ENCODE peak calls at places on chromosome 4, in eight cellular contexts. Q is fibroblast of lung, Y is OCI-LY7, D is MM.1S, H is mesenchymal stem cell, S is GM23248, X is IMR-90, A is K562. N is an unnamed sample.

GRCh38 chr4:87985097-87985886 is 9.8 kb downstream of the SPP1 start:
- DNase-seq in Q (peak; percentile 43), Y (peak; percentile 42), D (peak; percentile 62), H (peak; percentile 64), S (peak; percentile 63), X (peak; percentile 35), A (no peak), N (peak; percentile 74)

GRCh38 chr4:67762091-67762490 is 7.9 kb upstream of the GNRHR start:
- DNase-seq in Q (peak; percentile 58), Y (no peak), D (peak; percentile 81), H (peak; percentile 49), S (peak; percentile 49), X (peak; percentile 59), A (no peak), N (no peak)

GRCh38 chr4:8356856-8357255 is 83.7 kb downstream of the ACOX3 start:
- DNase-seq in Q (no peak), Y (no peak), D (no peak), H (no peak), S (no peak), X (no peak), A (no peak), N (no peak)

GRCh38 chr4:139301143-139301820 is at the start of gene NAA15:
- DNase-seq in Q (peak; percentile 98), Y (peak; percentile 99), D (peak; percentile 99), H (peak; percentile 98), S (peak; percentile 99), X (peak; percentile 97), A (peak; percentile 99), N (peak; percentile 92)

GRCh38 chr4:14667624-14668295 is 334.5 kb upstream of the CPEB2 start:
- DNase-seq in Q (peak; percentile 45), Y (no peak), D (no peak), H (no peak), S (no peak), X (no peak), A (no peak), N (peak; percentile 86)

GRCh38 chr4:110533940-110534339 is 58.0 kb downstream of the ENPEP start:
- DNase-seq in Q (peak; percentile 97), Y (peak; percentile 54), D (peak; percentile 70), H (peak; percentile 99), S (peak; percentile 96), X (peak; percentile 98), A (no peak), N (peak; percentile 90)

GRCh38 chr4:185693548-185694215 is 118.3 kb downstream of the SORBS2 start:
- DNase-seq in Q (no peak), Y (no peak), D (no peak), H (no peak), S (no peak), X (no peak), A (no peak), N (no peak)

GRCh38 chr4:98572697-98573096 is 85.7 kb downstream of the TSPAN5 start:
- DNase-seq in Q (peak; percentile 41), Y (no peak), D (no peak), H (no peak), S (no peak), X (no peak), A (no peak), N (peak; percentile 58)

GRCh38 chr4:41375561-41375960 is 118.8 kb downstream of the UCHL1 start:
- DNase-seq in Q (no peak), Y (no peak), D (no peak), H (no peak), S (no peak), X (no peak), A (no peak), N (peak; percentile 27)

GRCh38 chr4:173508386-173509002 is 21.5 kb downstream of the HAND2 start:
- DNase-seq in Q (no peak), Y (no peak), D (no peak), H (no peak), S (peak; percentile 50), X (no peak), A (no peak), N (no peak)

GRCh38 chr4:26086621-26087068 is 172.6 kb downstream of the SMIM20 start:
- DNase-seq in Q (no peak), Y (no peak), D (no peak), H (no peak), S (no peak), X (no peak), A (no peak), N (no peak)

GRCh38 chr4:62119195-62119594 is 919.1 kb downstream of the ADGRL3 start:
- DNase-seq in Q (no peak), Y (no peak), D (no peak), H (no peak), S (no peak), X (no peak), A (no peak), N (no peak)

GRCh38 chr4:164734476-164734875 is 19.5 kb upstream of the SMIM31 start:
- DNase-seq in Q (no peak), Y (peak; percentile 27), D (peak; percentile 36), H (no peak), S (peak; percentile 15), X (no peak), A (peak; percentile 1), N (no peak)

GRCh38 chr4:183503497-183504063 is 1.3 kb upstream of the ING2 start:
- DNase-seq in Q (no peak), Y (no peak), D (no peak), H (no peak), S (no peak), X (no peak), A (no peak), N (peak; percentile 35)

GRCh38 chr4:88138561-88138960 is 19.9 kb downstream of the ABCG2 start:
- DNase-seq in Q (peak; percentile 79), Y (no peak), D (no peak), H (peak; percentile 81), S (peak; percentile 74), X (peak; percentile 91), A (no peak), N (peak; percentile 76)

GRCh38 chr4:21869978-21870745 is 78.4 kb downstream of the KCNIP4 start:
- DNase-seq in Q (no peak), Y (no peak), D (no peak), H (no peak), S (no peak), X (no peak), A (no peak), N (no peak)

GRCh38 chr4:177128306-177128705 is 181.4 kb upstream of the NEIL3 start:
- DNase-seq in Q (no peak), Y (no peak), D (no peak), H (peak; percentile 48), S (peak; percentile 51), X (peak; percentile 72), A (no peak), N (peak; percentile 90)

GRCh38 chr4:26238782-26239647 is 81.8 kb upstream of the RBPJ start:
- DNase-seq in Q (peak; percentile 67), Y (no peak), D (no peak), H (peak; percentile 20), S (peak; percentile 60), X (peak; percentile 75), A (no peak), N (peak; percentile 70)

GRCh38 chr4:147770831-147771230 is 38.9 kb downstream of the ARHGAP10 start:
- DNase-seq in Q (no peak), Y (no peak), D (no peak), H (no peak), S (no peak), X (no peak), A (no peak), N (no peak)

GRCh38 chr4:176635372-176636261 is 157.1 kb downstream of the VEGFC start:
- DNase-seq in Q (peak; percentile 86), Y (no peak), D (no peak), H (peak; percentile 89), S (peak; percentile 96), X (peak; percentile 90), A (no peak), N (peak; percentile 90)

GRCh38 chr4:13963601-13964000 is 336.1 kb upstream of the BOD1L1 start:
- DNase-seq in Q (peak; percentile 70), Y (no peak), D (no peak), H (no peak), S (peak; percentile 28), X (peak; percentile 16), A (no peak), N (no peak)

GRCh38 chr4:83179205-83179604 is 64.7 kb upstream of the PLAC8 start:
- DNase-seq in Q (no peak), Y (no peak), D (no peak), H (no peak), S (no peak), X (no peak), A (no peak), N (no peak)

GRCh38 chr4:83178029-83178428 is 63.5 kb upstream of the PLAC8 start:
- DNase-seq in Q (no peak), Y (no peak), D (no peak), H (no peak), S (no peak), X (no peak), A (no peak), N (no peak)

GRCh38 chr4:83174844-83175414 is 60.4 kb upstream of the PLAC8 start:
- DNase-seq in Q (no peak), Y (no peak), D (no peak), H (no peak), S (no peak), X (no peak), A (no peak), N (no peak)

GRCh38 chr4:83177182-83177581 is 62.7 kb upstream of the PLAC8 start:
- DNase-seq in Q (no peak), Y (no peak), D (no peak), H (no peak), S (no peak), X (no peak), A (no peak), N (no peak)

GRCh38 chr4:83180469-83180968 is 66.0 kb upstream of the PLAC8 start:
- DNase-seq in Q (no peak), Y (no peak), D (no peak), H (no peak), S (no peak), X (no peak), A (no peak), N (no peak)
- H3K4me3 ChIP-seq in Q (no peak overlapping the region), Y (no peak overlapping the region), D (no peak overlapping the region), H (no peak overlapping the region), S (no peak overlapping the region), X (no peak overlapping the region), A (no peak overlapping the region), N (no peak overlapping the region)

DNA sequence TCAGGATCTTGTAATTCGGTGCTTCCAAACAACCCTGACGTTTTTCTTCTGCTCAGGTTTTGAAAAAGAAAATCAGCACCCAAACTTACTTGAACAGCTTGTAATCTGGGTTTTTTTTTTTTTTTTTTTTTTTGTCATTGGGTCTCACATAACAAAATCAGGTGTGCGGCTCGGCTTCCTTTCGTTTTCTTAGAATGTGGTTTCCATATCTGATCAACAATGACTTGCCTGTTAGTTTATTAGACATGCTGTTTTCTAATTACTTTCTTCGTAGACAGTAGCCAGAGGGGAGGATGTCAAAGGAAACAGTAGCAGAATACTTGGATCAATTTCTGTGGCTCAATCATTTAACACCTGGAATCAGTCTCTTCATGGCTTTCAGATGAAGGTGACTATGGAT is 890 bp upstream of the FREM3 start:
- DNase-seq in Q (no peak), Y (no peak), D (peak; percentile 77), H (no peak), S (no peak), X (no peak), A (no peak), N (no peak)
- H3K4me2 ChIP-seq in Q (no peak overlapping the region), Y (no peak overlapping the region), D (peak overlapping the region; percentile 94), H (no peak overlapping the region), S (no peak overlapping the region), X (no peak overlapping the region), A (no peak overlapping the region), N (peak overlapping the region; percentile 35)

GRCh38 chr4:108140328-108140727 is 28.4 kb downstream of the LEF1 start:
- DNase-seq in Q (no peak), Y (no peak), D (no peak), H (no peak), S (no peak), X (no peak), A (no peak), N (no peak)
- H3K9me3 ChIP-seq in Q (no peaks in the 10 kb centered on the region), Y (no peaks in the 10 kb centered on the region), D (no peaks in the 10 kb centered on the region), H (no peaks in the 10 kb centered on the region), S (no peaks in the 10 kb centered on the region), X (no peaks in the 10 kb centered on the region), A (no peaks in the 10 kb centered on the region), N (no peaks in the 10 kb centered on the region)

GRCh38 chr4:74037076-74037475 is 1.4 kb downstream of the CXCL3 start:
- DNase-seq in Q (no peak), Y (no peak), D (no peak), H (no peak), S (no peak), X (no peak), A (peak; percentile 65), N (peak; percentile 40)
- H3K4me3 ChIP-seq in Q (no peak overlapping the region), Y (no peak overlapping the region), D (no peak overlapping the region), H (peak overlapping the region; percentile 94), S (peak overlapping the region; percentile 95), X (no peak overlapping the region), A (peak overlapping the region; percentile 55), N (peak overlapping the region; percentile 78)

N was measured in PC-3.